ENCODE peak calls at places on chromosome 16, in eight cellular contexts. One of them, this sample, is unnamed.

GRCh38 chr16:12988071-12988470 is 86.7 kb downstream of the SHISA9 start:
- DNase-seq in lower leg skin: no peak
- DNase-seq in Calu3: no peak
- DNase-seq in A673: no peak
- DNase-seq in H9: no peak
- DNase-seq in HFFc6: no peak
- DNase-seq in cardiac muscle cell: no peak
- DNase-seq in BE2C: no peak
- DNase-seq in this sample: no peak

GRCh38 chr16:9845661-9846361 is 336.4 kb downstream of the GRIN2A start:
- DNase-seq in lower leg skin: no peak
- DNase-seq in BE2C: no peak
- DNase-seq in cardiac muscle cell: no peak
- DNase-seq in A673: no peak
- DNase-seq in H9: no peak
- DNase-seq in HFFc6: no peak
- DNase-seq in Calu3: peak; percentile 72
- DNase-seq in this sample: no peak

GRCh38 chr16:77276686-77277085 is 77.5 kb downstream of the SYCE1L start:
- DNase-seq in H9: no peak
- DNase-seq in lower leg skin: no peak
- DNase-seq in cardiac muscle cell: no peak
- DNase-seq in Calu3: no peak
- DNase-seq in BE2C: no peak
- DNase-seq in HFFc6: no peak
- DNase-seq in A673: no peak
- DNase-seq in this sample: no peak

GRCh38 chr16:52963471-52963870 is 89.2 kb downstream of the CHD9NB start:
- DNase-seq in BE2C: no peak
- DNase-seq in cardiac muscle cell: no peak
- DNase-seq in lower leg skin: no peak
- DNase-seq in Calu3: no peak
- DNase-seq in H9: no peak
- DNase-seq in A673: no peak
- DNase-seq in HFFc6: no peak
- DNase-seq in this sample: no peak

GRCh38 chr16:11024333-11025053 is 80.1 kb downstream of the CLEC16A start:
- DNase-seq in Calu3: peak; percentile 69
- DNase-seq in A673: no peak
- DNase-seq in HFFc6: no peak
- DNase-seq in H9: no peak
- DNase-seq in cardiac muscle cell: no peak
- DNase-seq in BE2C: no peak
- DNase-seq in lower leg skin: no peak
- DNase-seq in this sample: no peak

GRCh38 chr16:2860826-2861567 is 3.0 kb upstream of the PRSS22 start:
- DNase-seq in cardiac muscle cell: peak; percentile 45
- DNase-seq in A673: no peak
- DNase-seq in BE2C: no peak
- DNase-seq in H9: no peak
- DNase-seq in Calu3: no peak
- DNase-seq in HFFc6: no peak
- DNase-seq in lower leg skin: no peak
- DNase-seq in this sample: no peak

GRCh38 chr16:19436540-19436939 is 18.9 kb downstream of the TMC5 start:
- DNase-seq in cardiac muscle cell: no peak
- DNase-seq in lower leg skin: no peak
- DNase-seq in BE2C: no peak
- DNase-seq in Calu3: no peak
- DNase-seq in HFFc6: no peak
- DNase-seq in H9: no peak
- DNase-seq in A673: no peak
- DNase-seq in this sample: no peak

GRCh38 chr16:67872631-67873434 is at the start of gene EDC4:
- DNase-seq in HFFc6: peak; percentile 76
- DNase-seq in H9: peak; percentile 69
- DNase-seq in BE2C: peak; percentile 84
- DNase-seq in Calu3: peak; percentile 94
- DNase-seq in cardiac muscle cell: peak; percentile 84
- DNase-seq in A673: peak; percentile 88
- DNase-seq in lower leg skin: peak; percentile 67
- DNase-seq in this sample: peak; percentile 88

GRCh38 chr16:85306071-85306792 is 194.0 kb upstream of the CIBAR2 start:
- DNase-seq in HFFc6: peak; percentile 82
- DNase-seq in H9: peak; percentile 60
- DNase-seq in lower leg skin: peak; percentile 88
- DNase-seq in cardiac muscle cell: peak; percentile 92
- DNase-seq in Calu3: peak; percentile 81
- DNase-seq in BE2C: no peak
- DNase-seq in A673: no peak
- DNase-seq in this sample: no peak

GRCh38 chr16:4245400-4245799 is 3.5 kb upstream of the SRL start:
- DNase-seq in HFFc6: no peak
- DNase-seq in A673: no peak
- DNase-seq in BE2C: no peak
- DNase-seq in Calu3: no peak
- DNase-seq in H9: no peak
- DNase-seq in cardiac muscle cell: peak; percentile 60
- DNase-seq in lower leg skin: no peak
- DNase-seq in this sample: no peak

GRCh38 chr16:25487888-25488287 is 203.9 kb upstream of the HS3ST4 start:
- DNase-seq in HFFc6: no peak
- DNase-seq in H9: no peak
- DNase-seq in BE2C: no peak
- DNase-seq in lower leg skin: no peak
- DNase-seq in cardiac muscle cell: no peak
- DNase-seq in A673: no peak
- DNase-seq in Calu3: no peak
- DNase-seq in this sample: no peak

GRCh38 chr16:50547340-50547865 is 793 bp upstream of the NKD1 start:
- DNase-seq in BE2C: peak; percentile 30
- DNase-seq in Calu3: peak; percentile 58
- DNase-seq in A673: peak; percentile 35
- DNase-seq in HFFc6: no peak
- DNase-seq in lower leg skin: no peak
- DNase-seq in H9: peak; percentile 61
- DNase-seq in cardiac muscle cell: peak; percentile 10
- DNase-seq in this sample: peak; percentile 53

GRCh38 chr16:25033852-25034251 is 18.7 kb upstream of the ARHGAP17 start:
- DNase-seq in cardiac muscle cell: peak; percentile 57
- DNase-seq in lower leg skin: no peak
- DNase-seq in Calu3: no peak
- DNase-seq in H9: no peak
- DNase-seq in A673: no peak
- DNase-seq in HFFc6: peak; percentile 51
- DNase-seq in BE2C: no peak
- DNase-seq in this sample: no peak

GRCh38 chr16:74726056-74726455 is 25.4 kb upstream of the MLKL start:
- DNase-seq in HFFc6: no peak
- DNase-seq in H9: no peak
- DNase-seq in cardiac muscle cell: no peak
- DNase-seq in A673: no peak
- DNase-seq in BE2C: no peak
- DNase-seq in lower leg skin: no peak
- DNase-seq in Calu3: no peak
- DNase-seq in this sample: no peak

GRCh38 chr16:74725641-74726040 is 25.0 kb upstream of the MLKL start:
- DNase-seq in HFFc6: no peak
- DNase-seq in lower leg skin: no peak
- DNase-seq in BE2C: no peak
- DNase-seq in cardiac muscle cell: no peak
- DNase-seq in Calu3: no peak
- DNase-seq in A673: no peak
- DNase-seq in H9: no peak
- DNase-seq in this sample: no peak

GRCh38 chr16:74723224-74723623 is 22.6 kb upstream of the MLKL start:
- DNase-seq in lower leg skin: no peak
- DNase-seq in A673: no peak
- DNase-seq in HFFc6: no peak
- DNase-seq in H9: no peak
- DNase-seq in Calu3: no peak
- DNase-seq in cardiac muscle cell: no peak
- DNase-seq in BE2C: no peak
- DNase-seq in this sample: no peak

GRCh38 chr16:74726736-74727135 is 26.1 kb upstream of the MLKL start:
- DNase-seq in Calu3: no peak
- DNase-seq in lower leg skin: no peak
- DNase-seq in HFFc6: no peak
- DNase-seq in A673: peak; percentile 39
- DNase-seq in cardiac muscle cell: no peak
- DNase-seq in BE2C: no peak
- DNase-seq in H9: peak; percentile 72
- DNase-seq in this sample: no peak

DNA sequence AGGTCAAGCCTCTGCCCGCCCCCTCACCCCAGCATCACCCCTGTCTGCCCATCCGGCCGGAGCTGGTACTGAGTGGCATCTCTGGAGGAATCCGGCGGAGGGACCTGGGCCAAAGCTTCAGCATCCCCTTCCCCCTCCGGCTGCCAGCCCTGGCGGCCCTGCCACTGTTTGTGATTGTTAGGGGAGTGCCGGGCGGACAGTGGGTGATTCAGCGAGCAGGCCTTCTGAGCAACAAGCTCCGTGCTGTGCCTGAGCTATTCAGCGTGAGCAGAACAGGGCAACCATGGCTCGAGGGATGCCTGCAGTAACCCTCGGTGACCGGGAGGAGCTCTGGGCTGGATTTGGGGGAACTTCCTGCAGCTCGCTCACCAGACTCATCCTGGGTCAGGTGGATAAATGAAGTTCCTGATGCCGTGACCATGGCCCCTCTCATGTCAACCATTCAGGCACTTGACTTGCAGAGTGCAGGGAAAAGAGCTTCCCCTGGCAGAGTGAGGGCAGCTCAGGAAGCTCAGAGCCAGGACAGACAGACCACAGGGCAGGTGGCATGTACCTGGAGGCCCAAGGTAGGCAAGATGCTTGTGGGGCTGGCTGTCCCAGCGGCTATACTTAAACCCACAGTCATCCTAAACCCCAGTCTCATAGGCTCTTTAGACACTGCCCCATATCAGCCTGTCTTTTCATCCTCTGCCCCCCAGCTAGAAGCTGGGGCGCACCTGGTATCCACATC is 24.3 kb upstream of the MLKL start:
- DNase-seq in H9: peak; percentile 45
- DNase-seq in lower leg skin: no peak
- DNase-seq in Calu3: no peak
- DNase-seq in BE2C: no peak
- DNase-seq in HFFc6: peak; percentile 67
- DNase-seq in cardiac muscle cell: peak; percentile 42
- DNase-seq in A673: no peak
- DNase-seq in this sample: no peak
- TF ChIP-seq CTCF in H9: no peak
- TF ChIP-seq CTCF in lower leg skin: no peak
- TF ChIP-seq CTCF in Calu3: no peak
- TF ChIP-seq CTCF in BE2C: no peak
- TF ChIP-seq CTCF in HFFc6: peak; percentile 54
- TF ChIP-seq CTCF in cardiac muscle cell: peak; percentile 10
- TF ChIP-seq CTCF in A673: no peak
- TF ChIP-seq CTCF in this sample: no peak

GRCh38 chr16:59651662-59652061 is 917.5 kb upstream of the GOT2 start:
- DNase-seq in cardiac muscle cell: no peak
- DNase-seq in H9: no peak
- DNase-seq in Calu3: no peak
- DNase-seq in HFFc6: no peak
- DNase-seq in A673: no peak
- DNase-seq in BE2C: no peak
- DNase-seq in lower leg skin: no peak
- DNase-seq in this sample: no peak

GRCh38 chr16:59658572-59658971 is 924.5 kb upstream of the GOT2 start:
- DNase-seq in lower leg skin: no peak
- DNase-seq in A673: no peak
- DNase-seq in Calu3: no peak
- DNase-seq in BE2C: no peak
- DNase-seq in H9: no peak
- DNase-seq in HFFc6: no peak
- DNase-seq in cardiac muscle cell: no peak
- DNase-seq in this sample: no peak

GRCh38 chr16:59654455-59654854 is 920.3 kb upstream of the GOT2 start:
- DNase-seq in H9: no peak
- DNase-seq in lower leg skin: no peak
- DNase-seq in HFFc6: no peak
- DNase-seq in Calu3: no peak
- DNase-seq in A673: no peak
- DNase-seq in BE2C: no peak
- DNase-seq in cardiac muscle cell: no peak
- DNase-seq in this sample: no peak
- TF ChIP-seq CTCF in H9: no peak
- TF ChIP-seq CTCF in lower leg skin: no peak
- TF ChIP-seq CTCF in HFFc6: no peak
- TF ChIP-seq CTCF in Calu3: no peak
- TF ChIP-seq CTCF in A673: no peak
- TF ChIP-seq CTCF in BE2C: no peak
- TF ChIP-seq CTCF in cardiac muscle cell: no peak
- TF ChIP-seq CTCF in this sample: no peak

GRCh38 chr16:16183562-16183961 is 39.7 kb downstream of the ABCC6 start:
- DNase-seq in BE2C: no peak
- DNase-seq in A673: no peak
- DNase-seq in cardiac muscle cell: no peak
- DNase-seq in HFFc6: no peak
- DNase-seq in Calu3: no peak
- DNase-seq in H9: peak; percentile 61
- DNase-seq in lower leg skin: no peak
- DNase-seq in this sample: no peak
- TF ChIP-seq CTCF in BE2C: peak; percentile 38
- TF ChIP-seq CTCF in A673: peak; percentile 51
- TF ChIP-seq CTCF in cardiac muscle cell: peak; percentile 24
- TF ChIP-seq CTCF in HFFc6: peak; percentile 54
- TF ChIP-seq CTCF in Calu3: no peak
- TF ChIP-seq CTCF in H9: peak; percentile 59
- TF ChIP-seq CTCF in lower leg skin: no peak
- TF ChIP-seq CTCF in this sample: no peak

GRCh38 chr16:55622302-55622701 is 33.5 kb upstream of the SLC6A2 start:
- DNase-seq in H9: no peak
- DNase-seq in cardiac muscle cell: no peak
- DNase-seq in A673: no peak
- DNase-seq in lower leg skin: no peak
- DNase-seq in Calu3: no peak
- DNase-seq in HFFc6: no peak
- DNase-seq in BE2C: no peak
- DNase-seq in this sample: no peak

GRCh38 chr16:55624696-55625095 is 31.1 kb upstream of the SLC6A2 start:
- DNase-seq in HFFc6: no peak
- DNase-seq in H9: no peak
- DNase-seq in cardiac muscle cell: no peak
- DNase-seq in lower leg skin: no peak
- DNase-seq in A673: no peak
- DNase-seq in Calu3: no peak
- DNase-seq in BE2C: no peak
- DNase-seq in this sample: no peak

GRCh38 chr16:55621771-55622170 is 34.0 kb upstream of the SLC6A2 start:
- DNase-seq in Calu3: no peak
- DNase-seq in A673: no peak
- DNase-seq in H9: no peak
- DNase-seq in cardiac muscle cell: no peak
- DNase-seq in lower leg skin: no peak
- DNase-seq in HFFc6: no peak
- DNase-seq in BE2C: no peak
- DNase-seq in this sample: no peak

GRCh38 chr16:55623640-55624039 is 32.1 kb upstream of the SLC6A2 start:
- DNase-seq in A673: no peak
- DNase-seq in lower leg skin: no peak
- DNase-seq in Calu3: no peak
- DNase-seq in HFFc6: no peak
- DNase-seq in BE2C: no peak
- DNase-seq in cardiac muscle cell: no peak
- DNase-seq in H9: no peak
- DNase-seq in this sample: no peak

GRCh38 chr16:55622930-55623561 is 32.7 kb upstream of the SLC6A2 start:
- DNase-seq in HFFc6: no peak
- DNase-seq in lower leg skin: no peak
- DNase-seq in BE2C: peak; percentile 47
- DNase-seq in Calu3: peak; percentile 34
- DNase-seq in H9: peak; percentile 84
- DNase-seq in A673: peak; percentile 14
- DNase-seq in cardiac muscle cell: no peak
- DNase-seq in this sample: peak; percentile 43
- TF ChIP-seq CTCF in HFFc6: peak; percentile 40
- TF ChIP-seq CTCF in lower leg skin: no peak
- TF ChIP-seq CTCF in BE2C: peak; percentile 63
- TF ChIP-seq CTCF in Calu3: peak; percentile 13
- TF ChIP-seq CTCF in H9: peak; percentile 74
- TF ChIP-seq CTCF in A673: peak; percentile 36
- TF ChIP-seq CTCF in cardiac muscle cell: peak; percentile 8
- TF ChIP-seq CTCF in this sample: peak; percentile 16

This sample was measured in glutamatergic neuron.